ENCODE peak calls at places on chromosome 3, in ten cellular contexts. P is HEK293T; T is germinal center; R is GM03348; Q is activated CD4-positive, CD25-positive, alpha-beta regulatory T cell; J is PC-9; O is head of caudate nucleus; Z is HS-5; A is A549; Y is stimulated activated CD8-positive, alpha-beta memory T cell treated with anti-CD3 and anti-CD28 coated beads, Interleukin-15, amount 100 ng/mL, for 1 hour. E is an unnamed sample.

GRCh38 chr3:60431599-60431958 is 819.7 kb downstream of the FHIT start:
- DNase-seq in A (peak), P (no peak), J (no peak), R (peak), O (no peak), Q (no peak), Z (no peak), Y (no peak), T (no peak), E (peak)

GRCh38 chr3:13547591-13548371 is 1.1 kb upstream of the FBLN2 start:
- DNase-seq in Q (no peak), J (no peak), Y (no peak), Z (no peak), O (no peak), T (no peak), P (no peak), R (no peak), A (no peak), E (no peak)

GRCh38 chr3:151282921-151283320 is 4.6 kb upstream of the P2RY14 start:
- DNase-seq in T (peak), Z (peak), A (peak), P (peak), Y (no peak), J (peak), O (no peak), R (peak), Q (no peak), E (no peak)

GRCh38 chr3:126964950-126965349 is 18.0 kb upstream of the PLXNA1 start:
- DNase-seq in Q (no peak), Y (no peak), T (no peak), P (no peak), Z (no peak), A (no peak), O (no peak), R (no peak), J (no peak), E (no peak)

GRCh38 chr3:180704532-180704931 is 25.2 kb upstream of the CCDC39 start:
- DNase-seq in Q (no peak), O (no peak), R (no peak), A (no peak), J (peak), T (no peak), P (no peak), Z (no peak), Y (no peak), E (no peak)

GRCh38 chr3:25897019-25897418 is 107.1 kb downstream of the OXSM start:
- DNase-seq in Z (no peak), O (no peak), Q (no peak), Y (no peak), P (peak), J (no peak), A (peak), R (peak), T (peak), E (peak)

GRCh38 chr3:134212898-134213665 is 37.6 kb downstream of the RYK start:
- DNase-seq in Y (peak), T (peak), P (peak), Q (peak), J (peak), R (peak), A (peak), O (peak), Z (peak), E (peak)

GRCh38 chr3:16548721-16549120 is 35.2 kb upstream of the RFTN1 start:
- DNase-seq in R (peak), P (no peak), O (no peak), A (no peak), T (no peak), Z (peak), Q (no peak), J (no peak), Y (no peak), E (no peak)

GRCh38 chr3:152471814-152472605 is 203.3 kb downstream of the MBNL1 start:
- DNase-seq in O (peak), Z (no peak), A (peak), R (peak), Q (peak), T (peak), J (no peak), P (peak), Y (peak), E (peak)

GRCh38 chr3:129822679-129823078 is 70.8 kb downstream of the TMCC1 start:
- DNase-seq in O (no peak), J (peak), Z (no peak), Q (no peak), Y (no peak), T (no peak), R (peak), P (no peak), A (no peak), E (no peak)

GRCh38 chr3:14456794-14457193 is 54.4 kb downstream of the SLC6A6 start:
- DNase-seq in O (no peak), J (no peak), Y (no peak), T (no peak), A (no peak), R (no peak), Z (no peak), Q (no peak), P (no peak), E (no peak)

GRCh38 chr3:109920749-109921148 is 583.4 kb upstream of the DPPA4 start:
- DNase-seq in P (no peak), Z (no peak), Y (no peak), A (no peak), J (no peak), O (no peak), T (no peak), R (no peak), Q (no peak), E (no peak)

GRCh38 chr3:190371152-190371551 is 16.8 kb upstream of the CLDN16 start:
- DNase-seq in Y (no peak), T (no peak), Z (no peak), Q (no peak), O (no peak), R (no peak), J (no peak), A (no peak), P (no peak), E (no peak)

GRCh38 chr3:113234688-113235260 is 23.4 kb downstream of the BOC start:
- DNase-seq in Q (no peak), T (no peak), O (no peak), A (no peak), P (no peak), R (no peak), Y (no peak), J (no peak), Z (no peak), E (no peak)

GRCh38 chr3:66606868-66607267 is 106.0 kb upstream of the LRIG1 start:
- DNase-seq in R (no peak), O (no peak), Q (no peak), J (no peak), A (peak), Z (no peak), T (no peak), Y (no peak), P (no peak), E (no peak)

GRCh38 chr3:148881286-148881685 is 16.2 kb downstream of the CPA3 start:
- DNase-seq in R (peak), J (no peak), Q (no peak), T (no peak), A (no peak), Y (no peak), Z (no peak), O (no peak), P (no peak), E (no peak)

GRCh38 chr3:14446988-14447570 is 44.7 kb downstream of the SLC6A6 start:
- DNase-seq in O (no peak), Y (no peak), P (no peak), R (no peak), J (no peak), Z (no peak), A (no peak), Q (no peak), T (no peak), E (no peak)

GRCh38 chr3:129577925-129578742 is 28.3 kb downstream of the PLXND1 start:
- DNase-seq in J (no peak), T (peak), R (no peak), A (no peak), Y (no peak), Q (no peak), O (peak), Z (no peak), P (no peak), E (peak)

GRCh38 chr3:16174976-16175901 is 759 bp downstream of the GALNT15 start:
- DNase-seq in T (no peak), Y (no peak), O (peak), R (no peak), J (no peak), P (no peak), A (no peak), Z (no peak), Q (no peak), E (no peak)

GRCh38 chr3:124441766-124442165 is 288.5 kb upstream of the UMPS start:
- DNase-seq in Y (no peak), O (no peak), Q (no peak), P (no peak), T (no peak), A (no peak), R (no peak), Z (no peak), J (no peak), E (no peak)

GRCh38 chr3:107913671-107914070 is 177.2 kb downstream of the CD47 start:
- DNase-seq in R (peak), Q (no peak), A (no peak), Z (peak), T (no peak), P (no peak), Y (no peak), O (no peak), J (no peak), E (peak)

GRCh38 chr3:78734048-78734637 is 1033.7 kb downstream of the ROBO1 start:
- DNase-seq in Y (no peak), Z (no peak), A (no peak), Q (no peak), O (no peak), P (peak), J (no peak), R (peak), T (no peak), E (no peak)

GRCh38 chr3:50192689-50193141 is 1.3 kb downstream of the GNAT1 start:
- DNase-seq in O (peak), P (peak), R (peak), Y (peak), T (peak), Z (peak), A (peak), J (peak), Q (peak), E (peak)

GRCh38 chr3:179811321-179812095 is 158.7 kb downstream of the USP13 start:
- DNase-seq in O (peak), T (peak), A (peak), P (peak), Y (no peak), J (no peak), Q (no peak), Z (peak), R (peak), E (peak)

GRCh38 chr3:173584093-173584833 is 186.7 kb downstream of the NLGN1 start:
- DNase-seq in P (peak), Y (no peak), Q (no peak), T (no peak), J (no peak), Z (peak), R (peak), A (peak), O (peak), E (peak)

GRCh38 chr3:30263921-30264313 is 342.5 kb upstream of the TGFBR2 start:
- DNase-seq in Z (no peak), Q (no peak), O (no peak), R (no peak), Y (no peak), J (no peak), P (no peak), T (no peak), A (no peak), E (no peak)

GRCh38 chr3:81300324-81300927 is 461.0 kb downstream of the GBE1 start:
- DNase-seq in J (no peak), Z (no peak), O (no peak), Q (no peak), T (no peak), R (no peak), P (no peak), Y (no peak), A (no peak), E (no peak)

GRCh38 chr3:11154036-11154952 is at the start of gene HRH1:
- DNase-seq in Q (no peak), J (no peak), O (peak), Z (no peak), T (no peak), Y (no peak), P (peak), A (peak), R (peak), E (no peak)

GRCh38 chr3:142046320-142047020 is 102.9 kb downstream of the TFDP2 start:
- DNase-seq in P (no peak), O (no peak), Y (no peak), J (no peak), A (no peak), T (no peak), R (no peak), Z (no peak), Q (no peak), E (no peak)

GRCh38 chr3:186287723-186288122 is 74.3 kb downstream of the DGKG start:
- DNase-seq in O (no peak), A (no peak), R (peak), Q (no peak), P (no peak), Y (no peak), J (no peak), Z (peak), T (no peak), E (no peak)

GRCh38 chr3:144866504-144866903 is 894.9 kb downstream of the DIPK2A start:
- DNase-seq in Q (no peak), T (no peak), Y (no peak), O (no peak), P (no peak), Z (no peak), A (no peak), R (no peak), J (no peak), E (no peak)

GRCh38 chr3:194121881-194122280 is 14.1 kb upstream of the HES1 start:
- DNase-seq in O (no peak), J (peak), Z (no peak), T (no peak), Q (no peak), P (no peak), Y (no peak), R (no peak), A (peak), E (peak)

GRCh38 chr3:134369231-134369741 is 5.0 kb downstream of the AMOTL2 start:
- DNase-seq in Q (no peak), O (peak), R (peak), P (no peak), J (no peak), A (no peak), T (no peak), Z (no peak), Y (no peak), E (no peak)

GRCh38 chr3:116444099-116444700 is 1.1 kb downstream of the LSAMP start:
- DNase-seq in Y (no peak), J (no peak), T (no peak), P (no peak), R (no peak), O (no peak), A (no peak), Z (no peak), Q (no peak), E (no peak)

GRCh38 chr3:169150874-169151273 is 512.6 kb downstream of the MECOM start:
- DNase-seq in Y (no peak), T (no peak), R (no peak), P (no peak), A (no peak), Z (no peak), O (no peak), J (no peak), Q (no peak), E (no peak)

GRCh38 chr3:57810048-57810447 is 53.9 kb downstream of the SLMAP start:
- DNase-seq in Y (no peak), Q (no peak), Z (no peak), J (no peak), T (no peak), P (no peak), O (no peak), R (no peak), A (no peak), E (no peak)